ENCODE peak calls at places on chromosomes 12 and 14, in ten cellular contexts. K, I, G, Y, P, B, T, C, D and H are unnamed samples.

GRCh38 chr12:107454431-107454830 is 231.2 kb upstream of the PWP1 start:
- DNase-seq in I (no peak), C (no peak), T (no peak), G (no peak), K (no peak), P (no peak), D (no peak), B (no peak), Y (no peak), H (no peak)

GRCh38 chr12:57548488-57548887 is 1.4 kb upstream of the KIF5A start:
- DNase-seq in P (no peak), G (no peak), D (no peak), C (no peak), Y (no peak), T (no peak), K (no peak), B (no peak), I (no peak), H (no peak)

GRCh38 chr14:52914295-52914694 is 36.6 kb downstream of the FERMT2 start:
- DNase-seq in D (no peak), Y (no peak), B (no peak), P (no peak), C (no peak), T (no peak), K (no peak), G (no peak), I (no peak), H (no peak)

GRCh38 chr14:59482471-59483331 is 1.5 kb downstream of the L3HYPDH start:
- DNase-seq in G (peak; percentile 83), T (no peak), I (no peak), Y (peak; percentile 34), B (peak; percentile 34), K (peak; percentile 57), C (no peak), D (peak; percentile 38), P (no peak), H (no peak)

GRCh38 chr14:100446572-100446971 is 123.4 kb downstream of the SLC25A47 start:
- DNase-seq in D (no peak), Y (no peak), P (no peak), B (no peak), C (no peak), K (no peak), G (peak; percentile 18), I (no peak), T (no peak), H (no peak)

GRCh38 chr12:18794000-18794399 is 56.1 kb downstream of the CAPZA3 start:
- DNase-seq in G (no peak), B (no peak), C (no peak), D (no peak), Y (no peak), I (no peak), P (no peak), K (no peak), T (no peak), H (no peak)

GRCh38 chr12:107133462-107133861 is 40.1 kb upstream of the CRY1 start:
- DNase-seq in T (no peak), B (no peak), C (no peak), D (no peak), P (no peak), Y (no peak), G (no peak), K (no peak), I (no peak), H (no peak)

GRCh38 chr12:86914716-86915115 is 658.5 kb upstream of the MGAT4C start:
- DNase-seq in K (no peak), P (no peak), I (no peak), G (peak; percentile 56), C (no peak), B (no peak), Y (peak; percentile 29), T (no peak), D (no peak), H (no peak)

GRCh38 chr14:75315143-75315542 is 36.5 kb downstream of the FOS start:
- DNase-seq in C (no peak), D (peak; percentile 58), T (no peak), G (no peak), I (no peak), Y (no peak), K (no peak), P (no peak), B (no peak), H (no peak)

GRCh38 chr12:52139579-52140062 is 52.2 kb downstream of the KRT80 start:
- DNase-seq in P (no peak), K (no peak), B (peak; percentile 72), Y (no peak), G (peak; percentile 68), D (no peak), C (no peak), I (peak; percentile 45), T (no peak), H (no peak)

GRCh38 chr12:79187032-79187431 is 322.5 kb downstream of the SYT1 start:
- DNase-seq in Y (no peak), P (no peak), K (no peak), D (peak; percentile 5), C (no peak), T (no peak), B (no peak), I (no peak), G (no peak), H (no peak)

GRCh38 chr12:49609875-49610154 is 4.4 kb upstream of the FAM186B start:
- DNase-seq in B (no peak), Y (no peak), P (no peak), T (no peak), D (no peak), K (no peak), I (peak; percentile 18), G (peak; percentile 26), C (no peak), H (no peak)
- TF ChIP-seq CTCF in B (no peak), Y (no peak), P (no peak), T (no peak), D (no peak), K (no peak), I (peak; percentile 62), G (peak; percentile 10), C (no peak), H (no peak)

GRCh38 chr12:30695327-30696102 is at the start of gene IPO8:
- DNase-seq in K (peak; percentile 92), C (peak; percentile 86), D (peak; percentile 95), B (peak; percentile 93), T (peak; percentile 35), P (peak; percentile 94), I (peak; percentile 92), G (peak; percentile 96), Y (peak; percentile 95), H (peak; percentile 73)
- TF ChIP-seq CTCF in K (peak; percentile 7), C (no peak), D (peak; percentile 22), B (peak; percentile 25), T (peak; percentile 49), P (peak; percentile 26), I (peak; percentile 69), G (peak; percentile 28), Y (no peak), H (no peak)

DNA sequence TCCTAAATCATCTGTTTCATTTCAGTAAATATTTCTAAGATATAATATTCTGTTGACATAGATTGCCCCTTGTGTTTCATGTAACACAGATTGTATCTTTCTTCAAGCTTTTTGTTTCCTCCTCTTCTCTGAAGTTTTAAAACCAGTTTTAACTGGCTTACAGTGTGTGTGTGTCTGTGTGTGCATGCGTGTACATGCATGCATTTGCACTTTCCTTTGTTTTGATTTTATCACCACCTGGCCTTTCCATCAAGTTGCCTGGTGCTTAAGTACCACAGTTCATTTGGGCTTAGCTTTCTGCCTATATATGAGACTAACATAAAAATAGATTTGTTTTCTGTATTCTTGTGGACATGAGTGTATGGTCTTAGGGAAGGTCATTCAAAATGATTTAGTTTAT is 31.9 kb downstream of the ETNK1 start:
- DNase-seq in K (no peak), B (no peak), Y (no peak), P (no peak), C (no peak), G (no peak), T (no peak), D (no peak), I (no peak), H (no peak)
- TF ChIP-seq CTCF in K (no peak), B (no peak), Y (no peak), P (no peak), C (no peak), G (no peak), T (no peak), D (no peak), I (no peak), H (no peak)

DNA sequence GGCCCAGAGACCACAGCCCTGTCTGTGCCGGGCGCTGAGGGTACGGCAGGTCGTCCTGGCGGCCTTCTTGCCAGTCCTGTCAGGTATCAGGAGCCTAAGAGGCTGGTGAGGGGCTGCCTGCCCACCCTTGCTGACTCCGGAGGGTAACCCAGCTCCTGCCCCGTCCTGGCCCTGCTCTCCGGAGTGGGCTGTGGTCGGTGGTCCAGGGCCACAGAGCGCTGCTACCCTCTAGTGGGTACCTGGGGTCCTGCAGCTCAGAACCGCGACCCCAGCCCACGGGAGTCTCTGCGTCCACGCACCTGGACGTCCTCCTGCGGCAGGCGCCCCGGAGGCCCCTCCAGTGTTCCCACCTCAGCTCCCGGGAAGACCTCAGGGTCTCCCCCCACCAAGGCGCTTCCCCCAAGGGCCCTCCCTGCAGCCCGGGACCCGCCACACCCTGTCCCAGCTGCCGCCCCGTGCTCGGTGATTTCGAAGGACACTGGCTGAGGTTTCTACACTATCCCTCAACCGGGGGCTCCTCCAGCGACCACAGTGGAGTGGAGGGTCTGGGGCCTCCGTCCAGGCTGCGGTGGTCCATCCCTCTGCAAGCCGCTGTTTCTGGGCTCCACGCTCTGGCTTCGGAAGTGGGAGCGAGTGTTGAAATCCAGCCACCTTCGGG is 75.9 kb upstream of the FBRSL1 start:
- DNase-seq in Y (no peak), K (no peak), D (no peak), T (no peak), G (no peak), P (no peak), I (peak; percentile 20), C (no peak), B (no peak), H (no peak)
- TF ChIP-seq CTCF in Y (no peak), K (no peak), D (peak; percentile 50), T (peak; percentile 48), G (peak; percentile 79), P (peak; percentile 31), I (peak; percentile 74), C (no peak), B (no peak), H (no peak)